ENCODE peak calls at places on chromosomes 16 and 17, in four cellular contexts. M, O, Q and S are unnamed samples.

GRCh38 chr16:56477096-56477878 is 25.9 kb downstream of the OGFOD1 start:
- DNase-seq in O (no peak), Q (no peak), M (no peak), S (no peak)

GRCh38 chr17:28807925-28808641 is 34.5 kb downstream of the FAM222B start:
- DNase-seq in Q (no peak), M (peak; percentile 75), O (no peak), S (no peak)

GRCh38 chr17:78748730-78749317 is 33.2 kb downstream of the CYTH1 start:
- DNase-seq in M (no peak), Q (peak; percentile 73), O (no peak), S (no peak)

GRCh38 chr17:10624966-10625365 is 32.1 kb downstream of the MYH3 start:
- DNase-seq in O (no peak), Q (no peak), M (no peak), S (no peak)

GRCh38 chr16:49560018-49560830 is 186.6 kb downstream of the C16orf78 start:
- DNase-seq in O (no peak), M (no peak), Q (no peak), S (no peak)

GRCh38 chr17:15106540-15106939 is 158.6 kb downstream of the PMP22 start:
- DNase-seq in M (no peak), Q (no peak), O (no peak), S (no peak)

GRCh38 chr16:797120-797420 is 3.5 kb downstream of the GNG13 start:
- DNase-seq in M (no peak), Q (no peak), O (no peak), S (no peak)

GRCh38 chr16:6897910-6898475 is 434.7 kb upstream of the RBFOX1 start:
- DNase-seq in M (no peak), O (peak; percentile 38), Q (no peak), S (no peak)

GRCh38 chr16:88454315-88455057 is 1.4 kb downstream of the ZFPM1 start:
- DNase-seq in Q (no peak), M (peak; percentile 29), O (peak; percentile 35), S (no peak)